ENCODE peak calls at places on chromosomes 4 and X, in nine cellular contexts. T, H, E, U, W, K, M, Q and O are unnamed samples.

GRCh38 chr4:3514221-3514780 is 17.9 kb downstream of the LRPAP1 start:
- ATAC-seq in T (no peak), H (no peak), E (no peak), U (no peak), W (peak; percentile 7), K (no peak), M (no peak), Q (no peak), O (no peak)

GRCh38 chr4:119026662-119027444 is 108.8 kb upstream of the MYOZ2 start:
- ATAC-seq in T (peak; percentile 83), H (no peak), E (peak; percentile 26), U (peak; percentile 92), W (no peak), K (peak; percentile 65), M (no peak), Q (peak; percentile 24), O (peak; percentile 70)

GRCh38 chr4:78938868-78939666 is at the start of gene PAQR3:
- ATAC-seq in T (peak; percentile 97), H (peak; percentile 93), E (peak; percentile 98), U (peak; percentile 97), W (peak; percentile 98), K (peak; percentile 95), M (peak; percentile 96), Q (peak; percentile 99), O (peak; percentile 98)

GRCh38 chr4:31141141-31141811 is 421.1 kb downstream of the PCDH7 start:
- ATAC-seq in T (no peak), H (no peak), E (no peak), U (no peak), W (no peak), K (no peak), M (no peak), Q (no peak), O (no peak)

GRCh38 chr4:158845166-158846041 is 76.6 kb downstream of the FNIP2 start:
- ATAC-seq in T (no peak), H (no peak), E (peak; percentile 13), U (no peak), W (no peak), K (peak; percentile 93), M (no peak), Q (no peak), O (no peak)

GRCh38 chrX:24168807-24169206 is 19.3 kb downstream of the ZFX start:
- ATAC-seq in T (no peak), H (no peak), E (no peak), U (no peak), W (no peak), K (peak; percentile 58), M (no peak), Q (no peak), O (no peak)

GRCh38 chrX:27491397-27491796 is 28.3 kb upstream of the PPP4R3C start:
- ATAC-seq in T (no peak), H (no peak), E (no peak), U (no peak), W (no peak), K (no peak), M (no peak), Q (no peak), O (no peak)

GRCh38 chrX:940691-941090 is 271.8 kb downstream of the CRLF2 start:
- ATAC-seq in T (no peak), H (no peak), E (no peak), U (no peak), W (no peak), K (no peak), M (no peak), Q (no peak), O (no peak)

GRCh38 chr4:97491856-97492255 is 651.4 kb downstream of the STPG2 start:
- ATAC-seq in T (no peak), H (peak; percentile 18), E (no peak), U (no peak), W (no peak), K (no peak), M (no peak), Q (no peak), O (no peak)

GRCh38 chr4:148445903-148446261 is 3.7 kb upstream of the NR3C2 start:
- ATAC-seq in T (no peak), H (no peak), E (no peak), U (no peak), W (no peak), K (no peak), M (no peak), Q (no peak), O (no peak)

GRCh38 chr4:173014113-173014558 is 154.5 kb upstream of the GALNT7 start:
- ATAC-seq in T (no peak), H (peak; percentile 92), E (peak; percentile 53), U (peak; percentile 96), W (no peak), K (peak; percentile 87), M (no peak), Q (no peak), O (peak; percentile 41)

GRCh38 chrX:130071611-130072349 is 38.5 kb downstream of the ELF4 start:
- ATAC-seq in T (no peak), H (no peak), E (no peak), U (peak; percentile 34), W (no peak), K (peak; percentile 95), M (no peak), Q (no peak), O (no peak)

GRCh38 chr4:82842593-82842992 is 44.0 kb upstream of the SCD5 start:
- ATAC-seq in T (no peak), H (peak; percentile 44), E (no peak), U (peak; percentile 85), W (no peak), K (peak; percentile 81), M (no peak), Q (no peak), O (no peak)

GRCh38 chr4:124631760-124632159 is 80.8 kb downstream of the ANKRD50 start:
- ATAC-seq in T (peak; percentile 81), H (peak; percentile 99), E (peak; percentile 90), U (peak; percentile 97), W (peak; percentile 51), K (peak; percentile 91), M (no peak), Q (peak; percentile 29), O (peak; percentile 57)

GRCh38 chr4:184851200-184851541 is 25.4 kb upstream of the ACSL1 start:
- ATAC-seq in T (peak; percentile 43), H (no peak), E (peak; percentile 43), U (no peak), W (peak; percentile 72), K (no peak), M (peak; percentile 40), Q (peak; percentile 48), O (peak; percentile 44)

GRCh38 chr4:73684097-73684496 is 56.3 kb upstream of the CXCL8 start:
- ATAC-seq in T (no peak), H (no peak), E (no peak), U (no peak), W (no peak), K (no peak), M (no peak), Q (no peak), O (no peak)

GRCh38 chrX:40474205-40474626 is 106.6 kb upstream of the ATP6AP2 start:
- ATAC-seq in T (no peak), H (no peak), E (peak; percentile 66), U (peak; percentile 77), W (no peak), K (peak; percentile 60), M (no peak), Q (peak; percentile 85), O (no peak)
- H3K4me3 ChIP-seq in T (no peak overlapping the region), H (no peak overlapping the region), E (no peak overlapping the region), U (no peak overlapping the region), W (no peak overlapping the region), K (no peak overlapping the region), M (no peak overlapping the region), Q (no peak overlapping the region), O (no peak overlapping the region)

DNA sequence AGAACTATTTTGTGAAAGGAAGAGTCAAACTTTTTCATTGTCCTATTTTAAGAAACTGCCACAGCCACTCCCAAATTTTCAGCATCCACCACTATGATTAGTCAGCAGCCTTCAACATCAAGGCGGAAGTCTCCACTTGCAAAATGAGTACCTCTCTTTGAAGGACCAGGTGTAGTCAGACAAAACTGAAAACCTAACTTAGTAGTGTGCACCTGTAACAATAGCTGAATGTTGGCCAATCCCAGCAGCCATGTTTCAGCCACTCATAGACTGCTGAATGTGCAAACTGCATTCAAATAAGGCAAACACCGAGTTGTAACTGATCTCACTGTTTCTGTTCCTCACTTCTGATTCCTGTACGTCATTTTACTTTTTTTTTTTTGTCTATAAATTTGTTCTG is 341.1 kb downstream of the IL15 start:
- ATAC-seq in T (no peak), H (no peak), E (no peak), U (no peak), W (no peak), K (no peak), M (no peak), Q (no peak), O (no peak)
- H3K9me3 ChIP-seq in T (no peaks in the 10 kb centered on the region), H (no peaks in the 10 kb centered on the region), E (peaks cover 8% of the 10 kb centered on the region), U (peaks cover 5% of the 10 kb centered on the region), W (no peaks in the 10 kb centered on the region), K (no peaks in the 10 kb centered on the region), M (no peaks in the 10 kb centered on the region), Q (no peaks in the 10 kb centered on the region), O (peaks cover 5% of the 10 kb centered on the region)

GRCh38 chr4:142354794-142355416 is 491.2 kb downstream of the INPP4B start:
- ATAC-seq in T (no peak), H (no peak), E (no peak), U (no peak), W (peak; percentile 87), K (no peak), M (peak; percentile 86), Q (no peak), O (peak; percentile 16)

GRCh38 chr4:142354041-142354440 is 492.1 kb downstream of the INPP4B start:
- ATAC-seq in T (no peak), H (peak; percentile 24), E (no peak), U (no peak), W (no peak), K (no peak), M (no peak), Q (no peak), O (no peak)

GRCh38 chr4:142356118-142356759 is 489.9 kb downstream of the INPP4B start:
- ATAC-seq in T (no peak), H (no peak), E (no peak), U (no peak), W (no peak), K (no peak), M (no peak), Q (no peak), O (no peak)

GRCh38 chr4:142356797-142357196 is 489.3 kb downstream of the INPP4B start:
- ATAC-seq in T (no peak), H (no peak), E (no peak), U (no peak), W (peak; percentile 41), K (no peak), M (no peak), Q (no peak), O (no peak)

DNA sequence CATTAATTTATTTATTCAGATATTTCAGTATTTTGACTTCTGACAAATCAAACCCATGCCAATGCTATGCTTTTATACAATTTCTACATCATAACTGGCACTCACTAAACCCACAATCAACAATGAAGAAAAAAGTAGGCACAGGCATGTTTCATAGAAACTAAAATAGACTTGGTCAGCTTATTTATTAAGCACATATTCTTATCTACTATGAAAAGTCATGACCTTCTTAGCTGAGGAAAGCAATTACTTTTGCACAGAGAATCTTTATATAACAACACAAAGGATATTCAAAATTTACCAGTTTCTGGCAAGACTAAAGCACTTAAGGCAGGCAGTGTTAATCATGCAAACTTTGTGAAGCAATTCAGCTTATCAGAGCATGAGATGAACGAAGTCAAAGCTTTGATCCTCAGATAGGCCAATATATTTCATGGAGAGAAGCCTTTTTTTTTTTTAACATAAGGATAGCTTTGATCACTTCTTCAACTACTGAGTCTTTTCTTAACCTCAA is 490.6 kb downstream of the INPP4B start:
- ATAC-seq in T (no peak), H (no peak), E (no peak), U (no peak), W (no peak), K (no peak), M (no peak), Q (no peak), O (no peak)
- H3K27ac ChIP-seq in T (no peak overlapping the region), H (peak overlapping the region; percentile 69), E (no peak overlapping the region), U (no peak overlapping the region), W (peak overlapping the region; percentile 67), K (no peak overlapping the region), M (no peak overlapping the region), Q (no peak overlapping the region), O (no peak overlapping the region)

GRCh38 chr4:99157478-99157935 is 13.4 kb upstream of the ADH4 start:
- ATAC-seq in T (no peak), H (no peak), E (no peak), U (no peak), W (no peak), K (no peak), M (no peak), Q (no peak), O (no peak)
- H3K4me3 ChIP-seq in T (no peak overlapping the region), H (no peak overlapping the region), E (no peak overlapping the region), U (no peak overlapping the region), W (no peak overlapping the region), K (no peak overlapping the region), M (no peak overlapping the region), Q (no peak overlapping the region), O (no peak overlapping the region)